ENCODE peak calls at places on chromosomes 5 and 9, in nine cellular contexts. D, Q, N, Y, K, H, P, G and A are unnamed samples.

GRCh38 chr5:125480901-125481300 is 734.5 kb upstream of the ZNF608 start:
- DNase-seq in K (no peak), G (no peak), H (no peak), Q (no peak), P (no peak), N (no peak), D (no peak), Y (no peak), A (no peak)

GRCh38 chr5:95861221-95861857 is 38.8 kb upstream of the GLRX start:
- DNase-seq in D (peak; percentile 76), N (no peak), Q (peak; percentile 96), H (no peak), G (peak; percentile 74), P (peak; percentile 50), K (no peak), Y (peak; percentile 69), A (no peak)

GRCh38 chr9:4016789-4017188 is 283.1 kb downstream of the GLIS3 start:
- DNase-seq in K (no peak), G (no peak), Y (no peak), P (no peak), H (no peak), Q (no peak), N (no peak), D (no peak), A (no peak)

GRCh38 chr9:20580673-20581072 is 41.6 kb downstream of the MLLT3 start:
- DNase-seq in K (no peak), P (no peak), G (no peak), Q (no peak), D (no peak), H (no peak), N (no peak), Y (no peak), A (no peak)

GRCh38 chr5:58887311-58887710 is 304.4 kb downstream of the RAB3C start:
- DNase-seq in P (no peak), N (no peak), Y (no peak), G (peak; percentile 34), Q (no peak), K (no peak), D (no peak), H (no peak), A (no peak)

GRCh38 chr5:89086687-89087086 is 203.7 kb upstream of the MEF2C start:
- DNase-seq in D (no peak), Q (no peak), H (no peak), K (no peak), P (no peak), Y (no peak), G (no peak), N (no peak), A (no peak)

GRCh38 chr5:94932259-94932658 is 313.8 kb downstream of the SLF1 start:
- DNase-seq in Q (no peak), H (no peak), D (no peak), G (no peak), K (no peak), N (no peak), P (no peak), Y (no peak), A (no peak)

GRCh38 chr9:98430535-98430934 is 175.1 kb upstream of the TBC1D2 start:
- DNase-seq in K (no peak), H (no peak), G (peak; percentile 16), N (no peak), Y (no peak), Q (no peak), D (no peak), P (no peak), A (no peak)

GRCh38 chr5:40172721-40173120 is 507.0 kb upstream of the PTGER4 start:
- DNase-seq in D (no peak), G (no peak), Y (no peak), K (no peak), H (no peak), P (no peak), N (no peak), Q (no peak), A (no peak)

GRCh38 chr5:756171-756570 is 28.4 kb downstream of the ZDHHC11B start:
- DNase-seq in H (no peak), Q (no peak), P (no peak), K (no peak), N (peak; percentile 62), D (no peak), G (peak; percentile 64), Y (peak; percentile 64), A (no peak)

GRCh38 chr5:96683392-96683791 is 21.2 kb downstream of the CAST start:
- DNase-seq in K (no peak), G (no peak), P (no peak), D (no peak), Y (no peak), Q (no peak), H (no peak), N (no peak), A (no peak)

GRCh38 chr9:18338042-18338441 is 135.9 kb upstream of the ADAMTSL1 start:
- DNase-seq in N (no peak), Y (no peak), G (no peak), P (no peak), K (no peak), Q (no peak), H (no peak), D (no peak), A (no peak)

GRCh38 chr5:4011943-4012342 is 416.3 kb downstream of the IRX1 start:
- DNase-seq in P (no peak), H (no peak), N (no peak), G (no peak), Y (no peak), D (no peak), K (no peak), Q (no peak), A (no peak)

GRCh38 chr5:4005335-4005734 is 409.7 kb downstream of the IRX1 start:
- DNase-seq in Y (no peak), H (no peak), N (no peak), P (no peak), K (no peak), D (no peak), G (no peak), Q (no peak), A (no peak)

DNA sequence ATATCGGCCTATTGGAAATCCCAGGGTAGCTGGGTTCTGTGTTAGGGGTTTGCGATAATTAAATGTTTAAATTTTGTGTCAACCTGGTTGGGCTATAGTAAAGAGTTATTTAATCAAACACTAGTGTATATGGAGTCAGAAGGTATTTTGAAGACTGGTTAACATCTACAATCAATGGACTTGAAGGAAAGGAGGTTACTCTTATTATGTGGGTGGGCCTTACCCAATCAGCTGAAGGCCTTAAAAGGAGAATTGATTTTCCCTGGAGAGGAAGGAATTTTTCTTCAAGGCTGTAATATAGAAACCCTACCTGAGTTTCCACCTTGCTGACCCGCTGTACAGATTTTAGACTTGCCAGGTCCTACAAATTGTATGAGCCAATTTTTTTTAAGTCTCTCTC is 411.4 kb downstream of the IRX1 start:
- DNase-seq in P (no peak), D (no peak), K (no peak), Q (no peak), Y (no peak), H (no peak), N (no peak), G (no peak), A (no peak)
- H3K4me1 ChIP-seq in P (peaks cover 4% of the 10 kb centered on the region), D (no peaks in the 10 kb centered on the region), K (no peaks in the 10 kb centered on the region), Q (no peaks in the 10 kb centered on the region), Y (no peaks in the 10 kb centered on the region), H (no peaks in the 10 kb centered on the region), N (no peaks in the 10 kb centered on the region), G (no peaks in the 10 kb centered on the region), A (no peaks in the 10 kb centered on the region)

GRCh38 chr9:134355158-134355557 is 28.9 kb downstream of the RXRA start:
- DNase-seq in K (no peak), D (no peak), N (no peak), Y (no peak), P (no peak), H (no peak), G (no peak), Q (no peak), A (no peak)

GRCh38 chr9:134352247-134352933 is 26.1 kb downstream of the RXRA start:
- DNase-seq in D (no peak), H (no peak), G (no peak), Q (no peak), N (no peak), P (no peak), K (no peak), Y (no peak), A (no peak)

GRCh38 chr9:134351777-134352176 is 25.5 kb downstream of the RXRA start:
- DNase-seq in Y (no peak), P (no peak), Q (no peak), D (no peak), N (no peak), H (no peak), G (no peak), K (no peak), A (no peak)

GRCh38 chr9:134355561-134356278 is 29.5 kb downstream of the RXRA start:
- DNase-seq in K (no peak), Q (no peak), D (peak; percentile 47), H (no peak), N (no peak), G (no peak), Y (no peak), P (no peak), A (no peak)

GRCh38 chr9:134353539-134353938 is 27.3 kb downstream of the RXRA start:
- DNase-seq in N (no peak), H (no peak), K (no peak), Q (no peak), P (no peak), Y (no peak), D (no peak), G (no peak), A (no peak)
- H3K27ac ChIP-seq in N (no peak overlapping the region), H (no peak overlapping the region), K (no peak overlapping the region), Q (no peak overlapping the region), P (no peak overlapping the region), Y (no peak overlapping the region), D (no peak overlapping the region), G (no peak overlapping the region), A (no peak overlapping the region)

GRCh38 chr5:14663734-14664269 is 716 bp upstream of the OTULIN start:
- DNase-seq in Q (no peak), Y (peak; percentile 53), N (no peak), G (peak; percentile 31), P (no peak), K (no peak), H (peak; percentile 83), D (peak; percentile 23), A (no peak)
- H3K4me1 ChIP-seq in Q (peaks cover 58% of the 10 kb centered on the region), Y (peaks cover 15% of the 10 kb centered on the region), N (peaks cover 6% of the 10 kb centered on the region), G (peaks cover 2% of the 10 kb centered on the region), P (peaks cover 24% of the 10 kb centered on the region), K (peaks cover 37% of the 10 kb centered on the region), H (peaks cover 43% of the 10 kb centered on the region), D (peaks cover 27% of the 10 kb centered on the region), A (peaks cover 61% of the 10 kb centered on the region)

DNA sequence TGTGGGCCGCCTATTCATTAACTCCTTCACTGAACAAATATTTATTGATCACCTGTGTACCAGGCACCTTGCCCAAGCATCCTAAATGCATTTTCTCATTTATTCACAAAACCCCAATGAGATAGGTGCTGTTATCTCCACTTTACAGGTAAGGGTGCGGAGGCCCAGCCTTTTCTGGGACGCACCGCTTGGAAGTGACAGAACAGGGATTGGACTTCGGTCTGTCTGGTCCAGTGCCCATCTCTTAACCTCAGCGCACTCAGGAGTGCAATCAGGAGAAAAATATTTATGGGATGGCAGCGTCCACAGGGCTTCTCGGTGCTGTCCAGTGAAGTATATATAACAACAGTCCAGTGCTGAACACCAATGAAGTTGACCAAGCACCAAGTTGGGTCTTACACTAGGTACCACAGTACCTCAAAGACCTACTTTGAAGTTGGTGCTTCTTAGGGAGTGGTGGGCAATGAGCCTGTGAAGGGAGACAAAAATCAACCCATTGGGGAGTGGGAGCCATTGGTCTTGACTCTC is 18.9 kb upstream of the GARNL3 start:
- DNase-seq in K (no peak), G (no peak), H (no peak), Q (no peak), D (no peak), N (no peak), P (no peak), Y (no peak), A (no peak)
- H3K27ac ChIP-seq in K (no peak overlapping the region), G (no peak overlapping the region), H (no peak overlapping the region), Q (no peak overlapping the region), D (no peak overlapping the region), N (no peak overlapping the region), P (no peak overlapping the region), Y (no peak overlapping the region), A (no peak overlapping the region)